ENCODE peak calls at places on chromosome 20, in eight cellular contexts. A, U, Q, E, Z, V, L and R are unnamed samples.

GRCh38 chr20:6588296-6588695 is 179.2 kb upstream of the BMP2 start:
- DNase-seq in A (peak), U (peak), Q (peak), E (no peak), Z (no peak), V (no peak), L (no peak), R (no peak)

GRCh38 chr20:40497781-40498691 is 191.0 kb downstream of the MAFB start:
- DNase-seq in A (no peak), U (no peak), Q (peak), E (peak), Z (no peak), V (no peak), L (peak), R (no peak)

GRCh38 chr20:63858393-63859165 is 2.7 kb upstream of the ABHD16B start:
- DNase-seq in A (peak), U (peak), Q (peak), E (peak), Z (no peak), V (peak), L (no peak), R (no peak)

GRCh38 chr20:5822569-5822968 is 72.4 kb downstream of the SHLD1 start:
- DNase-seq in A (no peak), U (no peak), Q (no peak), E (no peak), Z (no peak), V (no peak), L (no peak), R (no peak)

GRCh38 chr20:64278319-64278681 is 22.8 kb downstream of the PCMTD2 start:
- DNase-seq in A (no peak), U (no peak), Q (no peak), E (no peak), Z (no peak), V (no peak), L (no peak), R (no peak)

GRCh38 chr20:51497542-51498467 is 44.7 kb downstream of the NFATC2 start:
- DNase-seq in A (no peak), U (no peak), Q (no peak), E (peak), Z (no peak), V (no peak), L (peak), R (peak)

GRCh38 chr20:62239278-62239879 is 1.1 kb downstream of the OSBPL2 start:
- DNase-seq in A (no peak), U (peak), Q (no peak), E (no peak), Z (no peak), V (no peak), L (no peak), R (no peak)

GRCh38 chr20:11549172-11550117 is 368.2 kb upstream of the BTBD3 start:
- DNase-seq in A (no peak), U (no peak), Q (no peak), E (no peak), Z (no peak), V (no peak), L (no peak), R (no peak)

GRCh38 chr20:8535403-8536003 is 403.4 kb downstream of the PLCB1 start:
- DNase-seq in A (no peak), U (no peak), Q (peak), E (no peak), Z (no peak), V (peak), L (no peak), R (no peak)

GRCh38 chr20:40156600-40157307 is 532.3 kb downstream of the MAFB start:
- DNase-seq in A (no peak), U (no peak), Q (no peak), E (no peak), Z (no peak), V (no peak), L (no peak), R (no peak)

GRCh38 chr20:35730583-35731468 is 11.2 kb downstream of the RBM39 start:
- DNase-seq in A (no peak), U (no peak), Q (no peak), E (no peak), Z (no peak), V (no peak), L (no peak), R (no peak)

GRCh38 chr20:36249450-36249849 is 13.2 kb downstream of the AAR2 start:
- DNase-seq in A (no peak), U (no peak), Q (no peak), E (no peak), Z (no peak), V (no peak), L (no peak), R (no peak)

GRCh38 chr20:15836634-15837033 is 736.6 kb downstream of the KIF16B start:
- DNase-seq in A (no peak), U (no peak), Q (no peak), E (no peak), Z (no peak), V (no peak), L (no peak), R (no peak)

GRCh38 chr20:38143646-38144554 is 21.2 kb downstream of the TGM2 start:
- DNase-seq in A (no peak), U (peak), Q (peak), E (no peak), Z (peak), V (peak), L (no peak), R (no peak)

GRCh38 chr20:6265204-6265904 is 142.5 kb upstream of the FERMT1 start:
- DNase-seq in A (no peak), U (no peak), Q (peak), E (peak), Z (peak), V (peak), L (no peak), R (no peak)

GRCh38 chr20:40897177-40897700 is 131.4 kb upstream of the TOP1 start:
- DNase-seq in A (no peak), U (no peak), Q (peak), E (no peak), Z (peak), V (peak), L (no peak), R (no peak)

GRCh38 chr20:21046413-21047070 is 59.6 kb downstream of the LINC00237 start:
- DNase-seq in A (no peak), U (no peak), Q (no peak), E (no peak), Z (no peak), V (peak), L (no peak), R (no peak)

GRCh38 chr20:2210646-2211556 is 84.9 kb upstream of the TGM3 start:
- DNase-seq in A (no peak), U (peak), Q (peak), E (peak), Z (no peak), V (no peak), L (peak), R (no peak)

GRCh38 chr20:30811896-30812671 is 445.4 kb upstream of the DEFB115 start:
- DNase-seq in A (peak), U (peak), Q (peak), E (peak), Z (peak), V (peak), L (peak), R (no peak)

GRCh38 chr20:44273231-44274215 is 26.4 kb downstream of the GDAP1L1 start:
- DNase-seq in A (no peak), U (no peak), Q (no peak), E (no peak), Z (no peak), V (no peak), L (no peak), R (no peak)

GRCh38 chr20:41386502-41387427 is 20.1 kb upstream of the EMILIN3 start:
- DNase-seq in A (no peak), U (no peak), Q (peak), E (peak), Z (peak), V (peak), L (peak), R (no peak)

GRCh38 chr20:23406880-23407279 is 14.4 kb downstream of the NAPB start:
- DNase-seq in A (no peak), U (no peak), Q (no peak), E (no peak), Z (no peak), V (no peak), L (no peak), R (no peak)

GRCh38 chr20:45440891-45441685 is 25.1 kb downstream of the PIGT start:
- DNase-seq in A (no peak), U (no peak), Q (no peak), E (no peak), Z (no peak), V (no peak), L (no peak), R (no peak)

GRCh38 chr20:48657426-48658197 is 170.2 kb downstream of the PREX1 start:
- DNase-seq in A (peak), U (peak), Q (peak), E (peak), Z (peak), V (peak), L (peak), R (peak)

GRCh38 chr20:33071198-33071597 is 8.2 kb upstream of the BPIFB4 start:
- DNase-seq in A (no peak), U (no peak), Q (no peak), E (no peak), Z (no peak), V (no peak), L (no peak), R (no peak)

GRCh38 chr20:63020681-63021080 is 13.9 kb upstream of the BHLHE23 start:
- DNase-seq in A (no peak), U (no peak), Q (no peak), E (no peak), Z (no peak), V (no peak), L (peak), R (no peak)

GRCh38 chr20:63011798-63012197 is 5.0 kb upstream of the BHLHE23 start:
- DNase-seq in A (no peak), U (no peak), Q (peak), E (no peak), Z (no peak), V (no peak), L (no peak), R (no peak)

GRCh38 chr20:40984496-40984895 is 44.1 kb upstream of the TOP1 start:
- DNase-seq in A (no peak), U (no peak), Q (no peak), E (no peak), Z (no peak), V (no peak), L (no peak), R (no peak)

GRCh38 chr20:60780388-60781025 is 471.6 kb upstream of the CDH4 start:
- DNase-seq in A (no peak), U (no peak), Q (no peak), E (no peak), Z (no peak), V (no peak), L (no peak), R (no peak)

GRCh38 chr20:44092551-44093248 is 94.3 kb downstream of the JPH2 start:
- DNase-seq in A (no peak), U (peak), Q (peak), E (no peak), Z (peak), V (peak), L (no peak), R (no peak)

GRCh38 chr20:53718622-53719021 is 125.0 kb upstream of the ZNF217 start:
- DNase-seq in A (no peak), U (no peak), Q (no peak), E (no peak), Z (no peak), V (no peak), L (no peak), R (no peak)
- TF ChIP-seq CTCF in A (no peak), U (no peak), Q (no peak), E (no peak), Z (no peak), V (no peak), L (no peak), R (no peak)

DNA sequence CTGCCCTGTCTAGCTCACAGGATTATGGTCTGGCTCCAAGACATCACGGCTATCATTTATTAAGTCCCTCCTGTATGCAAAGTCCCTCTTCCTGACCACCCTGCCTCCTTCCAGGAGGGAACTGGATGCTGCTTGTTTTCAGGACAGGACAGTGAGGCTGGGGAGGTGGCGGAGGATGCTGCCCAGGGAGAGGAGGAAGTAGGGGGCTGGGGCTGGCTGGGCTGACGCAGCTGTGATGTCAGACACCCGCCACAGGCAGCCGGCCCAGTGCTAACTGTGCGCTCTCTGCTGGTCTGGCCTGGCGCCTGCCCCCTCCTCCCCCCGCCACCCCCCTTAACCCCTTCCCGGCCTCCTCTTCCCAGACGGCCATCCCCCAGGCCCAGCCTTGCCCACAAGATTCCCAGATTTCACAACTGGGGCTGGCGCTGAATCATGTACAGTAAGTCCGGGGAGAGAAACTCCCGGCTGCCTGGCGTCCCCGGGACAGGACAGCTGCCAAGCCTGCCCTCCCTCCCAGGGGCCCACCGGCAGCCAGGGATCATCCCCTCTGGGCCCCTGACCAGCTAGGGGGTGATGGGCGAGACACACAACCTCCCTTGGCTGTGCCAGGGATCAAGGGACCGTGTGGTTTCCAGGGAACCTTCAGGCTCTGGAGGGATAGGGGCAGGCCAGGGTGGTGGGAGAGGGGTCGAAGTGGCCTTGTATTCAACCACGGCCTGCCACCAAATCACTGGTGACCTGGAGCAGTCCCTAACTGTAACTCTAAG is 118.1 kb downstream of the CEBPB start:
- DNase-seq in A (peak), U (peak), Q (peak), E (peak), Z (peak), V (peak), L (peak), R (no peak)
- TF ChIP-seq CTCF in A (no peak), U (no peak), Q (no peak), E (no peak), Z (no peak), V (peak), L (peak), R (no peak)

GRCh38 chr20:53287357-53288042 is 306.1 kb downstream of the ZNF217 start:
- DNase-seq in A (no peak), U (no peak), Q (no peak), E (no peak), Z (no peak), V (no peak), L (no peak), R (no peak)

GRCh38 chr20:53292347-53292746 is 301.3 kb downstream of the ZNF217 start:
- DNase-seq in A (no peak), U (no peak), Q (no peak), E (no peak), Z (no peak), V (no peak), L (no peak), R (no peak)

GRCh38 chr20:53294804-53295203 is 298.8 kb downstream of the ZNF217 start:
- DNase-seq in A (no peak), U (no peak), Q (no peak), E (no peak), Z (no peak), V (no peak), L (no peak), R (no peak)

GRCh38 chr20:53296451-53297153 is 297.0 kb downstream of the ZNF217 start:
- DNase-seq in A (no peak), U (no peak), Q (no peak), E (no peak), Z (no peak), V (no peak), L (no peak), R (no peak)

DNA sequence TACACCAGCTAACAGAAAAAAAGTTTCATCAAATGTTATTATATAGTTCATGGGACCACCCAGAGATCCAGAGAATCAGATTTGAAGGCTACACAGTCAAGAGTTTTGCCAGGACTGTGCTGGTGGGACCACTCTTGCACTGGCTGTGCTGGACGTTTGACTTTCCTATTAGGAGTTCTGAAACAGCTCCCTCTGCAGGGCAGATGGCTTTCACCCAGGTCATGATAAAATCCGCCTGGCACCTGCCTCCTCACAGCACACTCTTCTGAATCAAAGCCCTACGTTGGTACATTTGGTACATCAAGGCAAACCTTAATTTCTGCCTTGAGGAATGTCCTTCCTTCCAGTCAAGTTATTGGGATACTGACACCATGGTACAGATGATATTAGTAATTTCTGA is 302.1 kb downstream of the ZNF217 start:
- DNase-seq in A (no peak), U (no peak), Q (no peak), E (no peak), Z (no peak), V (no peak), L (no peak), R (no peak)
- TF ChIP-seq CTCF in A (no peak), U (no peak), Q (no peak), E (no peak), Z (no peak), V (peak), L (no peak), R (no peak)

DNA sequence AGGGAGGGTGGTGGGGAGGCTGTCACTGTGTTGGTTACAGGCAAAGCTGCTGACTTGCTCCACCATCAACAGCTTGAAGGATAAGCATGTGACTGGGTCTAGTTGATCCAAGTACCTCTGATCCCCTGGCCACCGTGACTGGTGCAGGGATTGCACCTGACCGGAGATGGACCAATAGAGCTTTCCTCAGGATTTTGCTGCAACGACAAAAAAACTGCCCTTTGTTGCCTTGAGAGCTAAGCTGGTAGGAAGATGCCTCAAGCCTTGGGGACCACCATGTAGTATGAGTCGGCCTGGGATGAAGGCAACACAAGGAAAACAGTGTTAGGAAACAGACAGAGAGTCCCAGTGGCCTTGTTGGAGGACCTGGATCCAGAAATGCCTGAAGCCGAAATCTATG is 1.8 kb downstream of the OCSTAMP start:
- DNase-seq in A (no peak), U (no peak), Q (no peak), E (no peak), Z (no peak), V (no peak), L (no peak), R (no peak)
- TF ChIP-seq CTCF in A (no peak), U (no peak), Q (no peak), E (no peak), Z (no peak), V (no peak), L (no peak), R (no peak)

DNA sequence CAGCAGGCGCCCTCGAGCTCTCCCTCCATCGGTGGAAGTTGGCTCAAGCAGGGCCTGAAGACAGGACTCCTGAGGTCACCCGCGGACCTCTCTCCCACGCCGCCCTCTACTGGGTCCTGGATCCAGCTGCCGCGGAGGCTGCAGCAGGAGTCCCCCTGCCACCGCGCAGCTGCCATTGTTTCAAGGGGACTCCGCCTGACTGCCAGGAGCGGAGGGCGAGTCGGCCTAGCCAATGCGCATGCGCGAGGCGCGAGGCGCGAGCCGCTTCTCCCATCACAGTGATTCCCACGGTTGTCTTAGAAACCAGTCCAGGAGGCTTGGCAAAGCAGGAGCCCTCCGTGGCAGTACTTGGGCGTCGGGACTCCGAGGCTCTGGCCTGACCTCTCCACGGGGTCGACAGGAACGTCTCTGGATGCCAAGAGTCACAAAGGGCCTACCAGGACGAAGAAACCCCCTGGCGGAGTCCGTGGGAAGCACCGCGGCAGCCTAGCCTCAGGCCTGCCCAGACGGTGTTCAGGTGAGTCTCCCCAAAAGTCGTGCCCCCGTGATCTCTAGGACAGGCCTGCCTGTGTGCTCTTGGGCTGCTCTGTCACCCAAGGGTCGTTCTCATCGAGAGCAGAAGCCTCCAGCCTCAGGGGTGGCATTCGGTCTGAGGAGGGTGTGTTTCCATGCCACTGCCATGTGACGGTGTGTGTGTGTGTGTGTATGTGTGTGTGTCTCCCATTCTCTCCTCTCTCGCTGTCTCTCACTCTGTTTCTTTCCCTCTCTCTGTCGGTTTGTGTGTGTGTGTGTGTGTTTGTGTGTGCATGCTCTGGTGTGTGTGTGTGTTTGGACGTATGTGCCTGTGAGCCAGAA is 290.6 kb upstream of the ZNF337 start:
- DNase-seq in A (peak), U (peak), Q (peak), E (peak), Z (no peak), V (peak), L (peak), R (peak)
- TF ChIP-seq CTCF in A (peak), U (no peak), Q (peak), E (peak), Z (peak), V (peak), L (no peak), R (peak)